ENCODE peak calls at places on chromosomes 16 and 17, in eight cellular contexts. U, R, P, Q, L, Y, J and C are unnamed samples.

GRCh38 chr16:2814757-2815298 is 2.2 kb upstream of the PRSS21 start:
- DNase-seq in U (no peak), R (no peak), P (no peak), Q (no peak), L (no peak), Y (no peak), J (no peak), C (no peak)

GRCh38 chr17:8946476-8946875 is 19.0 kb downstream of the PIK3R5 start:
- DNase-seq in U (peak), R (no peak), P (no peak), Q (peak), L (peak), Y (no peak), J (no peak), C (no peak)

GRCh38 chr16:48014349-48015135 is 141.3 kb downstream of the ABCC12 start:
- DNase-seq in U (no peak), R (no peak), P (no peak), Q (peak), L (peak), Y (peak), J (peak), C (peak)

GRCh38 chr17:34865696-34866095 is 95.6 kb downstream of the CCT6B start:
- DNase-seq in U (peak), R (no peak), P (no peak), Q (no peak), L (no peak), Y (no peak), J (no peak), C (no peak)

GRCh38 chr17:27565874-27566672 is 64.9 kb upstream of the LGALS9 start:
- DNase-seq in U (no peak), R (no peak), P (no peak), Q (peak), L (no peak), Y (no peak), J (no peak), C (no peak)

GRCh38 chr17:60091908-60092331 is 13.2 kb upstream of the HEATR6 start:
- DNase-seq in U (peak), R (no peak), P (no peak), Q (peak), L (no peak), Y (no peak), J (no peak), C (no peak)

GRCh38 chr17:63189930-63190329 is 223.9 kb downstream of the TANC2 start:
- DNase-seq in U (no peak), R (no peak), P (no peak), Q (no peak), L (peak), Y (no peak), J (no peak), C (no peak)

GRCh38 chr17:17054636-17055035 is 12.4 kb downstream of the MPRIP start:
- DNase-seq in U (no peak), R (no peak), P (no peak), Q (no peak), L (no peak), Y (no peak), J (no peak), C (no peak)

GRCh38 chr17:16439303-16439791 is 24.0 kb downstream of the TRPV2 start:
- DNase-seq in U (peak), R (no peak), P (no peak), Q (no peak), L (no peak), Y (no peak), J (no peak), C (no peak)

GRCh38 chr16:89455692-89456091 is 34.7 kb downstream of the ANKRD11 start:
- DNase-seq in U (no peak), R (no peak), P (no peak), Q (no peak), L (no peak), Y (no peak), J (no peak), C (no peak)

GRCh38 chr17:61284174-61284573 is 115.5 kb upstream of the TBX2 start:
- DNase-seq in U (peak), R (no peak), P (no peak), Q (peak), L (peak), Y (peak), J (no peak), C (no peak)

GRCh38 chr17:79402275-79402674 is 208.6 kb downstream of the RBFOX3 start:
- DNase-seq in U (no peak), R (no peak), P (no peak), Q (no peak), L (no peak), Y (no peak), J (no peak), C (no peak)

GRCh38 chr17:69769050-69769449 is 306.0 kb upstream of the KCNJ16 start:
- DNase-seq in U (no peak), R (no peak), P (no peak), Q (no peak), L (no peak), Y (no peak), J (no peak), C (no peak)

GRCh38 chr17:69773081-69773480 is 301.9 kb upstream of the KCNJ16 start:
- DNase-seq in U (no peak), R (no peak), P (no peak), Q (no peak), L (peak), Y (no peak), J (no peak), C (no peak)
- H3K27ac ChIP-seq in U (no peak), R (no peak), P (no peak), Q (no peak), L (no peak), Y (no peak), J (no peak), C (no peak)

DNA sequence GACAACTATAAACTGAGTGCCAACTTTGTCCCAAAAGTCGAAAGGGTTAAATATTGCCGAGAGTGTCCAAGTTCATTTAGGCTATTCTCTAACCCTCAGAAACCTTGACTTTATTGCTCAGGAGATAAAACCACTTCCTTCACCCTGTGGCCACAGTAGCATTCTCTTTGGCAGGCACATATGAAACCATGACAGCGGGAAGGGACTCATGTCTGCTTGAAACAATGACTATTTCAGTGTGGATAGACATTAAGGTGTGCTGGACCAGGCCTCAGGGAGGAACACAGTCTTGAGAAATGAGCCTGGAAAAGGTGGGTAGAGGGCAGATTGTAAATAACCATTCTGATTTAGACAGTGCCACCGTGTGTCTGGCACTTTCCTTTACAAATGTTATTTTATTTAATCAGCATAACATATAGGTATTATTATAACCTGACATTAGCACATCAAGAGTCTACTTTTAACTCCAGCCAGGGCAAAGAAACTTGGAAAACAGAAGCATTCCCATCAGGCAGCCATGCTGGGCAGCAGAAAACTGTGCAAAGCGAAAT is 212.6 kb upstream of the ELAC2 start:
- DNase-seq in U (no peak), R (no peak), P (no peak), Q (no peak), L (peak), Y (no peak), J (no peak), C (no peak)
- TF ChIP-seq CTCF in U (no peak), R (no peak), P (no peak), Q (no peak), L (no peak), Y (no peak), J (no peak), C (no peak)

DNA sequence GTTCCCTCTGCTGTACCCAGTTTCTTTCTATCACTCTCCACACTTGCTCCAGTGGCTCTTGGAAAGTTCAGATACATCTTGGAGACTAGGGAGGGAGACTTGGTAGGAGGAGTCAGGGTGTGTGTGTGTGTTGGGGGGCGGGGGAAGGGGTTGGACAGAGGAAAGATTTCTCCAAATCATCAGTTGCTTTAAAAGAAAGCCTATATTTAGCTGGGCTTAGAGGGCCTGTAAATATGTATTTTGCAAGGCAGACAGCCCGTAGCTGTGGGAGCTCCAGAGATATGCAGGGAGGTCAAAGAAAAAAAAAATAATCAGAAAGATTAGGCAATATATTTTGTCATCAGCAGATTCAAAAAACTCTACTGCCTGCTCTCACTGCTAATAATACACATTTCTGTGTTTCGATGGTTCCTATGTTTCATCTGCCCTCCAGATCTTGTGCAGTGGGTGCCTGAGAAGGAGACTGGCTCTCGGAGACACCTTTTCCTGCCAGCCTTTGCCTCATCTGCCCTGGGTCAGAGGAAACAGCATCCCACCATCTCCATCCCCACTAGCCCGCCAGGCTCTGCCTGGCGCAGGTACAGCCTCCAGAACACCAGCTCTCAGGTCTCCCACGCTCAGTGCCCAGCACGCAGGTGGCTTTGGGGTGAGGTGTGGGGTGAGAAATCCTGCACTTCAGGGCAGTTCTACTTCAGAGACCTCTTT is 4.8 kb upstream of the PPP1R9B start:
- DNase-seq in U (peak), R (no peak), P (peak), Q (no peak), L (no peak), Y (no peak), J (no peak), C (no peak)
- H3K27ac ChIP-seq in U (peak), R (no peak), P (peak), Q (no peak), L (no peak), Y (no peak), J (no peak), C (peak)

GRCh38 chr17:41199421-41200098 is 9.9 kb downstream of the KRTAP9-1 start:
- DNase-seq in U (no peak), R (no peak), P (no peak), Q (no peak), L (no peak), Y (no peak), J (no peak), C (no peak)

GRCh38 chr17:41190328-41190727 is 641 bp downstream of the KRTAP9-1 start:
- DNase-seq in U (no peak), R (no peak), P (no peak), Q (no peak), L (no peak), Y (no peak), J (no peak), C (no peak)

GRCh38 chr17:41196068-41196467 is 6.4 kb downstream of the KRTAP9-1 start:
- DNase-seq in U (no peak), R (no peak), P (no peak), Q (no peak), L (no peak), Y (no peak), J (no peak), C (no peak)
- TF ChIP-seq CTCF in U (no peak), R (no peak), P (no peak), Q (no peak), L (no peak), Y (no peak), J (no peak), C (no peak)